ENCODE peak calls at places on chromosomes 6 and 20, in four cellular contexts. E is SJCRH30, P is mucosa of descending colon, H is neural progenitor cell. J is an unnamed sample.

GRCh38 chr20:50815162-50815989 is 20.5 kb downstream of the BCAS4 start:
- DNase-seq in H (no peak), P (no peak), E (no peak), J (no peak)

GRCh38 chr20:18004389-18005031 is 35.7 kb downstream of the MGME1 start:
- DNase-seq in H (no peak), E (peak; percentile 24), P (no peak), J (no peak)

GRCh38 chr6:131231886-131232285 is 96.6 kb downstream of the AKAP7 start:
- DNase-seq in P (no peak), E (peak; percentile 5), H (no peak), J (no peak)

GRCh38 chr6:36139431-36139830 is 9.1 kb downstream of the MAPK13 start:
- DNase-seq in H (peak; percentile 69), E (peak; percentile 79), P (no peak), J (no peak)

GRCh38 chr6:31158863-31159855 is 770 bp downstream of the TCF19 start:
- DNase-seq in H (peak; percentile 46), E (peak; percentile 34), P (no peak), J (no peak)

GRCh38 chr6:43735642-43736199 is 34.3 kb upstream of the VEGFA start:
- DNase-seq in P (no peak), E (no peak), H (no peak), J (no peak)

GRCh38 chr6:139711714-139712585 is 337.5 kb upstream of the CITED2 start:
- DNase-seq in E (no peak), H (no peak), P (no peak), J (no peak)

GRCh38 chr6:118780728-118781127 is 113.2 kb upstream of the ASF1A start:
- DNase-seq in E (no peak), H (no peak), P (no peak), J (peak; percentile 18)

GRCh38 chr20:23146857-23147256 is 60.7 kb upstream of the CD93 start:
- DNase-seq in E (no peak), P (no peak), H (no peak), J (peak; percentile 54)
- H3K4me1 ChIP-seq in E (peaks cover 58% of the 10 kb centered on the region), P (peaks cover 5% of the 10 kb centered on the region), H (no peaks in the 10 kb centered on the region), J (peaks cover 73% of the 10 kb centered on the region)

DNA sequence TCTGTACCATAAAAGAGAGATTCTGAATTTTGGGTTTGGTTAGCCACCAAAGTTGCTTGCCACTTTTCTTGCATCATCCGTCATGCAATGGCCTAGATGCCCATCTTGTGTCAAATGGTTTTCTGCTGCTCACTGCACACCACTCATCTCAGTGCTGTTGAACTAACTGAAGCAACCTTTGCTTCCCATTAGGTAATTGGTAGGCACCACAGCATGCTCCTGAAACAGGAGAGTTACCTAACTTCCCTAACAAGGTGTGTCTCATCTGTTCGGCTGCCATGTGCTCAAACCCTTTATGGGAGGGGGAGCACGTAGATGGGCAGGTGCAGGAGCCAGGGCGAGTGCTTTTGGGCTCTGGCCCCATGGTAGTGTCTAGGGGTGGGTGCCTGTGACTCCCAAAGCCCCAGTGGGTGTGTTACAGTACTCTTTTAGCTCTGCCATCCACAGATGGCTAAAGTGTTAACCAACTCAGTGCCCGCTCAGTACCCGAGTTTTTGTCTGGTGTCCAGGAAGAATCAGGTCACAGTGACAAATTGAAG is 147.4 kb upstream of the SPACA1 start:
- DNase-seq in H (no peak), E (no peak), P (no peak), J (no peak)
- H3K4me1 ChIP-seq in H (peaks cover 19% of the 10 kb centered on the region), E (peaks cover 3% of the 10 kb centered on the region), P (no peaks in the 10 kb centered on the region), J (no peaks in the 10 kb centered on the region)

GRCh38 chr6:150258381-150258780 is 110.4 kb upstream of the IYD start:
- DNase-seq in H (no peak), E (no peak), P (no peak), J (no peak)

GRCh38 chr6:150253489-150253888 is 110.6 kb downstream of the PPP1R14C start:
- DNase-seq in E (no peak), H (no peak), P (no peak), J (no peak)

GRCh38 chr6:150256618-150257272 is 112.1 kb upstream of the IYD start:
- DNase-seq in P (no peak), H (no peak), E (no peak), J (no peak)

GRCh38 chr6:150254671-150255228 is 111.9 kb downstream of the PPP1R14C start:
- DNase-seq in H (no peak), E (no peak), P (no peak), J (no peak)

DNA sequence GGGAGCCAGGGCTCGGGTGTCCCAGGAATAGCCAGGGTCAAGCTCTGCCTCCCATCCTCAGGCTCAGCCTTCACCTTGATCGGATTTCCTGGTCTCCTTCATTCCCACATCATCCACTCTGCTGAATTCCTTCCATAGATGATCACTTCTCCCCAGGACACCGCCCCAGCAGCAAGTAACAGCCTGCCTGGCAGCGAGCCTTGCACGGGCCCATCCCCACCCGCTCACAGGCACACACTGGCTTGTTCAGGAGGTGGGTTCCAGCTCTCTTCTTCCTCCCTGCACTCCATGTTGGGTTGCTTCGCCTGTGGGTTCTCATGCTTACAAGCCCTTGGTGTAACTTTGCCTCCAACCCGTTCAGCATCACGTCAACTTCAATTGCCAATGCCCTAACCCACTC is 113.0 kb upstream of the IYD start:
- DNase-seq in H (no peak), P (no peak), E (no peak), J (no peak)
- H3K4me1 ChIP-seq in H (no peaks in the 10 kb centered on the region), P (no peaks in the 10 kb centered on the region), E (peaks cover 24% of the 10 kb centered on the region), J (peaks cover 12% of the 10 kb centered on the region)

DNA sequence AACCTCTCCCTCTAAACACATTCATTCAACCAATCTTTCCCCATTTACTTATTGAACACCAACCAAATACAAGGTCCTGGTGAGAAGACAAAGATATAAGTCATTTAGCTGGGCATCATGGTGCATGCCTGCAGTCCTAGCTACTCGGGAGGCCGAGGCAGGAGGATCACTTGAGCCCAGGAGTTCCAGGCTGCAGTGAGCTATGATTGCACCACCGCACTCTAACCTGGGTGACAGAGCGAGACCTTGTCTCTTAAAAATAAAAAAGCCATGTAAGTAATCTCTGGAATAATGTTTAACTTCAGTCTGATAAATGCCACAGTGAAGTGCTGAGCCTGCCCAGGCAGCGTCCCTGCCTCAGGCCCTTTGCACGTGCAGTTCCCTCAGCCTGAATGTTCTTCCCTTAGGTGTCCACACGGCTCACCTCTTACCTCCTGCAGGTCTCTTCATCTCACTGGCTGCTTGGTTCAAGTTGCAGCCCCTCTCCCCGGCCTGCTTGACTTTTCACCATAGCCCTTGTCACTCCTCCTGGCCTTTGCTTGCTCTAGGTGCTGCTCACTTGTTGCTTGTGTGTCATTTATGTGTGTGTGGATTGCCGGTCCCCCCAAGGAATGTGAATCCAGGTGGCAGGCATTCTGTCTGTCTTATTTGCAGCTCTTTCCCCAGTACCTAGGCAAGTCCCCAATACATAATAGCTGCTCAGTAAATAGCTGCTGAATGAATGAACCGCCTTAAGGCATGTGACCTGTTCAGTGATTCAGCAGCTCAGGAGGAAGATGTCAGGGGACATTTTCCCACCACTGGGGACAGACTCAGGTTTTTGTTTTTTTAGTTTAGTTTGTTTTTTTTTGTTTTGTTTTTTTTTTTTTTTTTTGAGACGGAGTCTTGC is 36.3 kb downstream of the RBM38 start:
- DNase-seq in H (no peak), E (no peak), P (no peak), J (no peak)
- H3K4me1 ChIP-seq in H (peaks cover 10% of the 10 kb centered on the region), E (peaks cover 15% of the 10 kb centered on the region), P (peaks cover 2% of the 10 kb centered on the region), J (no peaks in the 10 kb centered on the region)

GRCh38 chr6:11209369-11209768 is 23.1 kb downstream of the NEDD9 start:
- DNase-seq in P (no peak), H (no peak), E (no peak), J (no peak)

GRCh38 chr6:11209941-11210340 is 22.5 kb downstream of the NEDD9 start:
- DNase-seq in P (no peak), H (no peak), E (no peak), J (no peak)

GRCh38 chr6:11211235-11211634 is 21.2 kb downstream of the NEDD9 start:
- DNase-seq in H (no peak), E (no peak), P (no peak), J (no peak)

GRCh38 chr6:11212625-11213024 is 19.8 kb downstream of the NEDD9 start:
- DNase-seq in E (no peak), P (no peak), H (no peak), J (peak; percentile 91)

GRCh38 chr6:11210386-11211138 is 21.9 kb downstream of the NEDD9 start:
- DNase-seq in H (peak; percentile 43), P (no peak), E (peak; percentile 9), J (no peak)
- H3K4me1 ChIP-seq in H (peaks cover 31% of the 10 kb centered on the region), P (peaks cover 32% of the 10 kb centered on the region), E (peaks cover 2% of the 10 kb centered on the region), J (peaks cover 86% of the 10 kb centered on the region)